ENCODE peak calls at places on chromosomes 13 and 19, in seven cellular contexts. E is activated CD8-positive, alpha-beta T cell treated with anti-CD3 and anti-CD28 coated beads for 36 hours; S is psoas muscle; M is neural crest cell; C is nephron progenitor cell; W is Calu3; Y is lower leg skin. B is an unnamed sample.
A peak's percentile ranks its signal among the peaks of the same experiment; 100 is the strongest.

GRCh38 chr19:20066861-20067260 is 10.9 kb upstream of the ZNF90 start:
- DNase-seq in C (no peak), S (no peak), Y (no peak), M (no peak), E (no peak), W (no peak), B (no peak)

GRCh38 chr19:44653977-44654784 is 10.5 kb downstream of the PVR start:
- DNase-seq in M (peak; percentile 19), S (peak; percentile 72), E (peak; percentile 88), C (peak; percentile 58), W (peak; percentile 91), Y (peak; percentile 91), B (no peak)

GRCh38 chr13:20856650-20857049 is 45.9 kb downstream of the XPO4 start:
- DNase-seq in W (no peak), C (no peak), E (no peak), Y (no peak), M (no peak), S (no peak), B (no peak)

GRCh38 chr13:33785384-33785783 is 32.6 kb upstream of the RFC3 start:
- DNase-seq in M (no peak), C (no peak), W (no peak), Y (no peak), S (no peak), E (no peak), B (no peak)

GRCh38 chr19:47391510-47392223 is 27.7 kb downstream of the MEIS3 start:
- DNase-seq in S (peak; percentile 73), C (peak; percentile 85), W (peak; percentile 91), Y (peak; percentile 93), M (peak; percentile 94), E (peak; percentile 88), B (peak; percentile 31)

GRCh38 chr19:48551437-48552302 is at the start of gene SULT2B1:
- DNase-seq in W (peak; percentile 86), C (no peak), M (no peak), Y (no peak), E (no peak), S (no peak), B (no peak)

GRCh38 chr13:29947839-29948238 is 97.4 kb upstream of the UBL3 start:
- DNase-seq in S (no peak), C (no peak), W (no peak), Y (no peak), M (no peak), E (no peak), B (no peak)

GRCh38 chr19:45216677-45217076 is 28.5 kb downstream of the EXOC3L2 start:
- DNase-seq in C (no peak), E (no peak), W (no peak), S (no peak), Y (no peak), M (no peak), B (no peak)

GRCh38 chr19:15195381-15195964 is 5.3 kb downstream of the NOTCH3 start:
- DNase-seq in C (peak; percentile 74), Y (peak; percentile 92), M (peak; percentile 53), S (peak; percentile 47), E (peak; percentile 46), W (peak; percentile 66), B (no peak)

GRCh38 chr13:23986619-23987018 is 89.3 kb upstream of the C1QTNF9B start:
- DNase-seq in S (no peak), M (no peak), Y (no peak), E (no peak), W (no peak), C (no peak), B (peak; percentile 75)

GRCh38 chr13:105363747-105364177 is 1171.7 kb downstream of the EFNB2 start:
- DNase-seq in E (no peak), S (no peak), W (no peak), M (no peak), Y (no peak), C (no peak), B (no peak)

GRCh38 chr19:47094557-47095517 is 18.7 kb downstream of the ZC3H4 start:
- DNase-seq in S (no peak), Y (no peak), C (no peak), M (no peak), E (peak; percentile 66), W (peak; percentile 36), B (no peak)

GRCh38 chr13:34578917-34579316 is 363.2 kb upstream of the NBEA start:
- DNase-seq in S (no peak), E (no peak), C (no peak), Y (no peak), M (no peak), W (no peak), B (no peak)

GRCh38 chr19:39335168-39335567 is 675 bp downstream of the GMFG start:
- DNase-seq in Y (no peak), C (no peak), E (peak; percentile 63), M (no peak), W (no peak), S (no peak), B (no peak)

GRCh38 chr19:6357995-6358394 is 3.3 kb upstream of the CLPP start:
- DNase-seq in E (no peak), M (no peak), Y (no peak), S (peak; percentile 50), W (peak; percentile 8), C (no peak), B (no peak)

GRCh38 chr19:6724631-6725185 is 4.3 kb upstream of the C3 start:
- DNase-seq in C (no peak), Y (no peak), M (no peak), E (no peak), S (no peak), W (no peak), B (no peak)

GRCh38 chr13:45511310-45512147 is 46.8 kb downstream of the COG3 start:
- DNase-seq in C (peak; percentile 23), W (peak; percentile 19), S (no peak), M (peak; percentile 30), Y (no peak), E (peak; percentile 35), B (peak; percentile 37)

GRCh38 chr19:38843175-38843758 is 6.5 kb downstream of the HNRNPL start:
- DNase-seq in M (no peak), C (no peak), W (no peak), Y (no peak), E (no peak), S (no peak), B (no peak)

GRCh38 chr13:93116809-93117208 is 109.8 kb upstream of the GPC6 start:
- DNase-seq in W (no peak), S (no peak), Y (no peak), E (no peak), M (no peak), C (no peak), B (no peak)

GRCh38 chr13:41505209-41505835 is 48.0 kb downstream of the RGCC start:
- DNase-seq in E (no peak), C (no peak), M (no peak), S (no peak), Y (no peak), W (no peak), B (peak; percentile 67)

GRCh38 chr13:95573226-95573625 is 20.7 kb downstream of the CLDN10 start:
- DNase-seq in S (no peak), C (no peak), E (no peak), W (peak; percentile 22), Y (no peak), M (no peak), B (no peak)

GRCh38 chr13:31587696-31588266 is 151.5 kb upstream of the RXFP2 start:
- DNase-seq in S (no peak), E (no peak), Y (no peak), C (no peak), W (no peak), M (no peak), B (no peak)

DNA sequence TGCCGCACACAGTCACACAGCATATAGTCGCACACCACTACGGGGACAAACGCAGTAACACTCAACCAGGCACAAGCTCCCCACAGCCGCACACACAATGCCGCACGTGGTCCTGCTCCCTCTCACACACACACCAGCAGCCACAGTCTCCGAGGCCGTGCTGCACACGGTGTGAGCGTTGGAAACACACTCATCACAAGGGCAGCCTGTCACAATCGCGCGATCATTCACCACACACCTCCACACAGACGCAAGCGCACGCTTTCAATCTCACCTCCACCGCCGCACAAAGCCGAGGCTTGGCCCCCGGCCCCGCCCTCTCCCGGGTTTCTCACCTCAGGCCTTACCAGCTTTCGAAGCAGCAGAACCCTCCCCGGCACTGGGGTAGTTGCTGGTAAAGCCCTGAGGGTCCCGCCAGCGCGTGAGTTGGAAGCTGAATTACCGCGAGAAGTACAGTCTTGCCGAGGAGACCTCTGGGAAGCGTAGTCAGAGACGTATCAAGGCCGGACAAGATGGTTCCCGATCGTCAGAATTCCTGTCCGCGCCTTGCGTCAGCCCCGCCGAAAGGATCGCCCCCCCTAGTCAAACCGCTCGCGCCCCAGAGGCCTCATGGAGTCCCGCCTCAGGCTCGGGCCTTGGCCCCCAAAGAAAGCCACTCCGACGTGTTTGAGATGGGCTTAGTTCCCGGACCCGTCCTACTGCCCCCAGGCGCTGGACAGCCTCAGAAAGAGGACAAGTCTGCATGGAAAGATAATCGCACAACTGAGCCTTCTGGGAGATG is at the start of gene ZNF566:
- DNase-seq in M (peak; percentile 82), C (peak; percentile 89), S (peak; percentile 89), E (peak; percentile 98), W (peak; percentile 95), Y (peak; percentile 97), B (peak; percentile 91)
- TF ChIP-seq CTCF in M (no peak), C (no peak), S (no peak), E (no peak), W (no peak), Y (no peak), B (peak; percentile 11)

GRCh38 chr13:28273919-28274318 is 135.6 kb downstream of the PAN3 start:
- DNase-seq in Y (no peak), S (no peak), C (no peak), E (no peak), W (no peak), M (no peak), B (no peak)
- TF ChIP-seq CTCF in Y (no peak), S (no peak), C (no peak), E (no peak), W (no peak), M (no peak), B (no peak)

GRCh38 chr13:60755380-60756163 is 358.6 kb downstream of the TDRD3 start:
- DNase-seq in Y (no peak), W (no peak), M (no peak), E (no peak), C (no peak), S (no peak), B (no peak)
- TF ChIP-seq CTCF in Y (no peak), W (no peak), M (no peak), E (no peak), C (no peak), S (no peak), B (no peak)

GRCh38 chr19:16778796-16779411 is 50.3 kb upstream of the SIN3B start:
- DNase-seq in M (peak; percentile 46), Y (no peak), C (peak; percentile 60), S (peak; percentile 19), E (peak; percentile 74), W (peak; percentile 62), B (peak; percentile 8)
- TF ChIP-seq CTCF in M (peak; percentile 63), Y (no peak), C (peak; percentile 48), S (peak; percentile 23), E (no peak), W (peak; percentile 27), B (peak; percentile 55)

DNA sequence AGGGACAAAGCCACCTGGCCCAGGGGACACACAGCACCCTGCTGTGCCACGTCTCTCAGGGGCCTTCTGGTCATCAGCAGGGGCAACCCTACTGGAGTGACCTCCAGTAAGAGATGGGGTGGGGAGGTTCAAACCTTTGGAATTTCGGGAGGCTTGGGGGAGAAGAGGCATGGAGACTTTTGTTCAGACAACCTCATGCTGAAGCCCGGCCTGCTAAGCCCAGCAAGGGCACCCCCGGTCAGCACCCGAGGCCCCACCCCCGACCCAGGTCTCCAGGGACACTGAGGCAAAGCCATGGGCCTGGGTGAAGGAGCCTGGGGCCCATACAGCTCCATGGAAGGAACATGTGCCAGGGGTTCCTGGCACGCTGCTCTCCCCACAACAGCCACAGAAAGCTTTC is 23.3 kb downstream of the ZNF787 start:
- DNase-seq in C (no peak), E (no peak), M (no peak), W (no peak), S (no peak), Y (no peak), B (no peak)
- TF ChIP-seq CTCF in C (no peak), E (no peak), M (no peak), W (no peak), S (no peak), Y (no peak), B (no peak)

B was measured in AG09319.